ENCODE peak calls at places on chromosomes 5 and 9, in four cellular contexts. D, O, A and J are unnamed samples.
A peak's percentile ranks its signal among the peaks of the same experiment; 100 is the strongest.

GRCh38 chr9:15867334-15867733 is 314.5 kb downstream of the CCDC171 start:
- DNase-seq in D (no peak), O (no peak), A (no peak), J (no peak)

GRCh38 chr5:1878050-1878849 is 4.5 kb downstream of the IRX4 start:
- DNase-seq in D (no peak), O (no peak), A (no peak), J (no peak)

GRCh38 chr5:145473032-145473642 is 362.0 kb downstream of the PRELID2 start:
- DNase-seq in D (no peak), O (no peak), A (no peak), J (no peak)

GRCh38 chr9:36962721-36963120 is 71.3 kb downstream of the PAX5 start:
- DNase-seq in D (no peak), O (no peak), A (no peak), J (no peak)

GRCh38 chr9:104921067-104921741 is 6.8 kb downstream of the ABCA1 start:
- DNase-seq in D (peak; percentile 36), O (no peak), A (no peak), J (no peak)

GRCh38 chr9:116506685-116507084 is 180.4 kb upstream of the TRIM32 start:
- DNase-seq in D (no peak), O (no peak), A (no peak), J (no peak)

GRCh38 chr9:79011461-79011860 is 560.3 kb upstream of the TLE4 start:
- DNase-seq in D (no peak), O (no peak), A (no peak), J (no peak)

GRCh38 chr9:137129089-137129455 is 9.9 kb upstream of the GRIN1 start:
- DNase-seq in D (no peak), O (no peak), A (no peak), J (no peak)

GRCh38 chr5:6868816-6869215 is 155.6 kb downstream of the TENT4A start:
- DNase-seq in D (no peak), O (no peak), A (no peak), J (no peak)

GRCh38 chr9:79667716-79668458 is 96.1 kb downstream of the TLE4 start:
- DNase-seq in D (peak; percentile 51), O (no peak), A (peak; percentile 20), J (no peak)

GRCh38 chr5:443239-444151 is 519 bp downstream of the EXOC3 start:
- DNase-seq in D (no peak), O (no peak), A (peak; percentile 51), J (peak; percentile 90)

GRCh38 chr9:86946712-86947145 is 577 bp downstream of the GAS1 start:
- DNase-seq in D (peak; percentile 51), O (peak; percentile 65), A (no peak), J (peak; percentile 85)

GRCh38 chr5:172913117-172913850 is 45.9 kb upstream of the RPL26L1 start:
- DNase-seq in D (no peak), O (no peak), A (no peak), J (no peak)

GRCh38 chr5:174917976-174918554 is 193.7 kb downstream of the MSX2 start:
- DNase-seq in D (no peak), O (no peak), A (no peak), J (no peak)

GRCh38 chr5:149371296-149371962 is 7.7 kb downstream of the IL17B start:
- DNase-seq in D (peak; percentile 49), O (peak; percentile 71), A (peak; percentile 70), J (peak; percentile 88)

GRCh38 chr9:114047717-114048116 is 30.4 kb downstream of the AMBP start:
- DNase-seq in D (no peak), O (no peak), A (no peak), J (no peak)

GRCh38 chr9:128180447-128180846 is 10.9 kb downstream of the CIZ1 start:
- DNase-seq in D (no peak), O (no peak), A (no peak), J (no peak)

GRCh38 chr5:77138981-77139380 is 51.9 kb upstream of the ZBED3 start:
- DNase-seq in D (peak; percentile 22), O (no peak), A (no peak), J (no peak)

GRCh38 chr9:36134761-36135505 is 1.6 kb upstream of the GLIPR2 start:
- DNase-seq in D (no peak), O (no peak), A (no peak), J (no peak)

GRCh38 chr9:94606641-94607339 is 13.2 kb upstream of the FBP2 start:
- DNase-seq in D (no peak), O (no peak), A (no peak), J (no peak)

GRCh38 chr9:13163946-13164345 is 115.5 kb downstream of the MPDZ start:
- DNase-seq in D (no peak), O (no peak), A (no peak), J (no peak)

GRCh38 chr5:77210091-77211012 is at the start of gene PDE8B:
- DNase-seq in D (no peak), O (peak; percentile 49), A (no peak), J (peak; percentile 71)

GRCh38 chr5:3325206-3325605 is 270.4 kb upstream of the IRX1 start:
- DNase-seq in D (no peak), O (no peak), A (peak; percentile 28), J (no peak)

GRCh38 chr5:592158-592557 is 20.0 kb upstream of the CEP72 start:
- DNase-seq in D (no peak), O (no peak), A (no peak), J (peak; percentile 19)

GRCh38 chr9:131739192-131739961 is 499 bp downstream of the RAPGEF1 start:
- DNase-seq in D (no peak), O (peak; percentile 71), A (no peak), J (peak; percentile 93)

GRCh38 chr9:89204811-89205210 is 26.2 kb upstream of the SHC3 start:
- DNase-seq in D (no peak), O (no peak), A (no peak), J (no peak)

GRCh38 chr5:56207537-56207936 is 25.6 kb downstream of the ANKRD55 start:
- DNase-seq in D (no peak), O (no peak), A (no peak), J (no peak)

GRCh38 chr9:6188906-6189305 is 26.7 kb upstream of the IL33 start:
- DNase-seq in D (no peak), O (no peak), A (no peak), J (no peak)

GRCh38 chr5:72649449-72649848 is 142.2 kb upstream of the ZNF366 start:
- DNase-seq in D (no peak), O (no peak), A (no peak), J (no peak)

GRCh38 chr5:159586941-159587340 is 256.7 kb upstream of the IL12B start:
- DNase-seq in D (no peak), O (no peak), A (no peak), J (no peak)

GRCh38 chr9:130565792-130566191 is 13.6 kb upstream of the FUBP3 start:
- DNase-seq in D (no peak), O (no peak), A (no peak), J (peak; percentile 3)

GRCh38 chr5:64144429-64145215 is 21.0 kb upstream of the RNF180 start:
- DNase-seq in D (no peak), O (no peak), A (no peak), J (no peak)

GRCh38 chr5:88686077-88686541 is 196.9 kb downstream of the MEF2C start:
- DNase-seq in D (peak; percentile 47), O (no peak), A (no peak), J (no peak)

GRCh38 chr5:9034671-9035070 is 511.2 kb downstream of the SEMA5A start:
- DNase-seq in D (no peak), O (no peak), A (no peak), J (no peak)

GRCh38 chr9:124219290-124219605 is 38.5 kb upstream of the NEK6 start:
- DNase-seq in D (no peak), O (no peak), A (no peak), J (peak; percentile 18)

GRCh38 chr5:178375348-178375747 is 142.7 kb upstream of the PHYKPL start:
- DNase-seq in D (no peak), O (no peak), A (no peak), J (no peak)